ENCODE peak calls at places on chromosomes 3 and 15, in ten cellular contexts. Z is esophagus squamous epithelium; U is A549; I is CD4-positive, CD25-positive, alpha-beta regulatory T cell; T is foreskin fibroblast; O is endodermal cell; F is mammary epithelial cell; V is CD4-positive, alpha-beta memory T cell; J is H1; Y is AG09309. R is an unnamed sample.
A peak's percentile ranks its signal among the peaks of the same experiment; 100 is the strongest.

GRCh38 chr3:175329373-175329772 is 470.2 kb downstream of the NAALADL2 start:
- DNase-seq in U (no peak), T (no peak), F (no peak), Y (no peak), J (no peak), Z (no peak), I (no peak), V (no peak), O (no peak), R (no peak)

GRCh38 chr3:53195602-53196574 is 34.9 kb downstream of the PRKCD start:
- DNase-seq in Z (no peak), V (peak; percentile 47), Y (no peak), J (peak; percentile 92), F (peak; percentile 16), O (peak; percentile 91), T (peak; percentile 71), U (peak; percentile 46), I (peak; percentile 23), R (peak; percentile 97)

GRCh38 chr3:194396897-194397756 is 1.9 kb downstream of the GP5 start:
- DNase-seq in I (no peak), J (no peak), T (no peak), V (peak; percentile 46), O (peak; percentile 82), F (no peak), U (no peak), Y (no peak), Z (no peak), R (peak; percentile 72)

GRCh38 chr3:86251781-86252180 is 739.2 kb downstream of the VGLL3 start:
- DNase-seq in V (no peak), Z (no peak), Y (no peak), O (no peak), F (no peak), T (no peak), U (no peak), I (no peak), J (no peak), R (no peak)

GRCh38 chr3:100256724-100257123 is 4.1 kb upstream of the TBC1D23 start:
- DNase-seq in V (no peak), J (no peak), I (no peak), U (no peak), O (no peak), Y (peak; percentile 55), T (peak; percentile 73), F (no peak), Z (no peak), R (no peak)

GRCh38 chr3:180595536-180595935 is 6.4 kb upstream of the TTC14 start:
- DNase-seq in Y (no peak), I (no peak), Z (no peak), J (no peak), T (no peak), O (no peak), F (no peak), V (no peak), U (no peak), R (no peak)

GRCh38 chr3:139715736-139716135 is 38.0 kb upstream of the NMNAT3 start:
- DNase-seq in Y (no peak), T (no peak), J (no peak), O (no peak), Z (no peak), F (peak; percentile 90), U (no peak), V (no peak), I (no peak), R (no peak)

GRCh38 chr15:82531496-82532382 is 8.5 kb downstream of the RPS17 start:
- DNase-seq in F (no peak), O (peak; percentile 54), I (no peak), V (no peak), U (no peak), Z (no peak), J (peak; percentile 53), T (no peak), Y (no peak), R (peak; percentile 13)

GRCh38 chr15:41032079-41032328 is 78.7 kb downstream of the CHAC1 start:
- DNase-seq in Y (no peak), U (no peak), J (no peak), Z (no peak), I (no peak), V (no peak), O (no peak), F (no peak), T (no peak), R (no peak)

GRCh38 chr3:50587806-50588758 is 18.8 kb downstream of the HEMK1 start:
- DNase-seq in I (no peak), V (peak; percentile 81), Y (no peak), T (no peak), O (no peak), U (no peak), F (no peak), Z (no peak), J (no peak), R (no peak)

GRCh38 chr3:174907628-174908407 is 48.7 kb downstream of the NAALADL2 start:
- DNase-seq in V (no peak), Z (no peak), O (no peak), Y (no peak), J (no peak), T (no peak), F (no peak), U (no peak), I (no peak), R (no peak)

GRCh38 chr15:57792729-57793449 is 86.4 kb downstream of the POLR2M start:
- DNase-seq in U (no peak), V (no peak), Z (no peak), T (no peak), F (peak; percentile 80), I (no peak), Y (no peak), J (no peak), O (no peak), R (no peak)

GRCh38 chr3:4515896-4516295 is 22.7 kb downstream of the ITPR1 start:
- DNase-seq in Y (no peak), U (no peak), F (no peak), V (no peak), Z (no peak), T (no peak), I (no peak), J (no peak), O (no peak), R (no peak)

GRCh38 chr3:197137741-197138140 is 108.1 kb upstream of the MELTF start:
- DNase-seq in Y (no peak), U (no peak), J (no peak), T (no peak), V (no peak), F (no peak), O (no peak), I (no peak), Z (no peak), R (no peak)

GRCh38 chr3:31908391-31909097 is 72.5 kb downstream of the OSBPL10 start:
- DNase-seq in O (peak; percentile 63), Y (no peak), U (peak; percentile 14), Z (no peak), F (no peak), T (peak; percentile 53), V (no peak), I (no peak), J (no peak), R (no peak)

GRCh38 chr3:45943207-45943846 is at the start of gene CXCR6:
- DNase-seq in U (no peak), F (peak; percentile 20), Y (no peak), O (no peak), T (no peak), I (peak; percentile 25), V (peak; percentile 81), Z (no peak), J (no peak), R (no peak)

GRCh38 chr15:72491768-72492167 is 17.6 kb downstream of the ARIH1 start:
- DNase-seq in J (no peak), V (no peak), Z (no peak), T (peak; percentile 87), U (peak; percentile 43), F (peak; percentile 63), Y (no peak), O (no peak), I (no peak), R (no peak)

GRCh38 chr15:101092186-101092866 is 159.5 kb downstream of the CHSY1 start:
- DNase-seq in Z (no peak), V (no peak), I (no peak), O (no peak), U (no peak), T (peak; percentile 53), J (no peak), Y (no peak), F (no peak), R (no peak)

GRCh38 chr3:176939022-176939817 is 258.1 kb downstream of the TBL1XR1 start:
- DNase-seq in V (peak; percentile 43), O (peak; percentile 70), U (peak; percentile 43), Y (peak; percentile 67), T (peak; percentile 84), Z (no peak), I (peak; percentile 14), F (peak; percentile 60), J (no peak), R (peak; percentile 53)

GRCh38 chr3:69999191-70000027 is at the start of gene SAMMSON:
- DNase-seq in Z (no peak), Y (peak; percentile 17), J (peak; percentile 55), F (no peak), I (no peak), T (peak; percentile 22), O (peak; percentile 50), V (peak; percentile 27), U (no peak), R (peak; percentile 20)
- H3K4me3 ChIP-seq in Z (peak within 1 kb of the TSS; percentile 5), Y (peak within 1 kb of the TSS; percentile 25), J (no peak within 1 kb of the TSS), F (no peak within 1 kb of the TSS), I (no peak within 1 kb of the TSS), T (peak within 1 kb of the TSS; percentile 23), O (no peak within 1 kb of the TSS), V (no peak within 1 kb of the TSS), U (peak within 1 kb of the TSS; percentile 25), R (no peak within 1 kb of the TSS)

GRCh38 chr3:105997800-105998526 is 129.2 kb upstream of the CBLB start:
- DNase-seq in F (peak; percentile 100), Y (peak; percentile 86), Z (no peak), V (no peak), O (no peak), J (no peak), T (peak; percentile 92), I (no peak), U (no peak), R (no peak)
- H3K4me3 ChIP-seq in F (peak overlapping the region; percentile 35), Y (peak overlapping the region; percentile 35), Z (no peak overlapping the region), V (no peak overlapping the region), O (peak overlapping the region; percentile 39), J (no peak overlapping the region), T (peak overlapping the region; percentile 6), I (no peak overlapping the region), U (no peak overlapping the region), R (no peak overlapping the region)

DNA sequence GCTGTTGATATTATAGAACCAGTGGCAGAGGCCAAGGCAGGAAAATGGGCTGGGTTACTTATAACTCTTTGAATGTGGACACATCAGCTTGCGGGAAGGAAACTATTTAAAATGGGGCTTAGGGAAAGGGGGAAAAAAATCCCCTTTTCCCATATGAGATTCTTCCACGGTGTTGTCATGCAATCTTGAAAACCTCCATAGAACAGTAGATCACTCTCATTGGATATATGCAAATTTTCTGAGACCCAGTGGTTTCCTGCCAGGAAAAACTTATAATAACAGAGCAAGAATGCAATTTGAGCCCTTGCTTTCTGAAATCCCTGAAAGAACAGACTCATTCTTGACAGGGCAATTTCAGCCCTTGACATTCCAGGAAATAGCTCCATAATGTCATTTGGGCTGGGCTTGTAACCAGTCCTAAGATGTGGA is 31.1 kb downstream of the TMEM212 start:
- DNase-seq in I (no peak), J (no peak), F (peak; percentile 67), O (no peak), T (peak; percentile 93), Z (no peak), V (no peak), Y (peak; percentile 95), U (peak; percentile 14), R (peak; percentile 13)
- H3K4me3 ChIP-seq in I (no peak overlapping the region), J (no peak overlapping the region), F (no peak overlapping the region), O (no peak overlapping the region), T (no peak overlapping the region), Z (no peak overlapping the region), V (no peak overlapping the region), Y (no peak overlapping the region), U (no peak overlapping the region), R (no peak overlapping the region)

GRCh38 chr3:16897254-16897926 is 12.6 kb downstream of the PLCL2 start:
- DNase-seq in J (no peak), F (no peak), I (no peak), Y (peak; percentile 62), T (peak; percentile 75), O (no peak), V (peak; percentile 45), U (no peak), Z (no peak), R (no peak)
- H3K4me3 ChIP-seq in J (no peak overlapping the region), F (no peak overlapping the region), I (peak overlapping the region; percentile 38), Y (no peak overlapping the region), T (peak overlapping the region; percentile 16), O (no peak overlapping the region), V (no peak overlapping the region), U (no peak overlapping the region), Z (no peak overlapping the region), R (no peak overlapping the region)

R was measured in H7.